ENCODE peak calls at places on chromosomes 6 and 20, in seven cellular contexts. Q is transverse colon, D is RWPE1, P is HL-60, T is pancreas, O is astrocyte, U is A673. G is an unnamed sample.
A peak's percentile ranks its signal among the peaks of the same experiment; 100 is the strongest.

GRCh38 chr6:88492824-88493223 is 326.7 kb upstream of the CNR1 start:
- DNase-seq in T (no peak), Q (no peak), P (peak; percentile 15), D (peak; percentile 26), O (peak; percentile 28), U (peak; percentile 19), G (no peak)

GRCh38 chr6:66096679-66097078 is 389.7 kb upstream of the EYS start:
- DNase-seq in P (no peak), D (no peak), T (peak; percentile 60), U (no peak), O (no peak), Q (no peak), G (no peak)

GRCh38 chr20:51641866-51642265 is 99.3 kb upstream of the NFATC2 start:
- DNase-seq in O (no peak), D (no peak), Q (no peak), U (no peak), T (no peak), P (no peak), G (no peak)

GRCh38 chr6:73579389-73579788 is 58.6 kb upstream of the EEF1A1 start:
- DNase-seq in P (peak; percentile 11), T (no peak), O (no peak), Q (no peak), D (no peak), U (no peak), G (no peak)

GRCh38 chr20:4471221-4471620 is 250.5 kb upstream of the PRND start:
- DNase-seq in P (no peak), O (peak; percentile 44), Q (no peak), U (no peak), T (no peak), D (no peak), G (no peak)

GRCh38 chr6:143128346-143129015 is 67.8 kb downstream of the AIG1 start:
- DNase-seq in P (no peak), D (no peak), U (no peak), Q (no peak), T (no peak), O (no peak), G (no peak)

GRCh38 chr6:87848616-87849015 is 146.6 kb upstream of the AKIRIN2 start:
- DNase-seq in P (no peak), D (peak; percentile 8), U (peak; percentile 34), T (no peak), O (no peak), Q (peak; percentile 31), G (no peak)

GRCh38 chr6:125906158-125906998 is 50.2 kb upstream of the HINT3 start:
- DNase-seq in U (peak; percentile 66), T (no peak), O (no peak), P (peak; percentile 60), D (no peak), Q (peak; percentile 64), G (no peak)

DNA sequence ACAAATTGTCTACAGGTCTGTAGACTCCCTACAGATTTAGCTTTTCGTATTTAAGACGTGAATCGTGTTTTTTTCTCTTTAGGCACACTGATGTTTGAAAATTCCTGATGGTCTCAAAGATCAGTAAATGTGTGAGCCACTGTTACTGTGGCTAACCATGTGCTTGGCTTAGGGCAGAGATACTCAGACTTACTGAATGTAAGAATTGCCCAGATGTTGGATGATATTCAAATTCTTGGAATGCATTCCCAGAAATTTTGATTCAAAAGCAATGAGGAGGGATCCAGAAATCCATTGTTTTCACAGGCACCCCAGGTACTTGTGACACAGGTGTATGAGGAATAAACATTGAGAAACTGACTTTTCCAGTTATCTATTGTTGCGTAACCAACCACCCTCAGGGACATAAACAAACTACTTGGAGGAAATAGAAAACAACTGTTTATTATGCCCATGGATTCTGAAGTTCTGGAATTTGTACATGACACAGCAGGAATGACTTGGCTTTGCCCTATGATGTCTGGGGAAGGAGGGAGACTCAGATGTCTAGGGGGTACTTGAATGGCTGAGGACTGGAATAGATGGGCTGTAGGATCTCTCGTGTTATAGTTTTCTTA is 339.6 kb upstream of the CITED2 start:
- DNase-seq in O (peak; percentile 23), D (peak; percentile 12), Q (no peak), U (no peak), T (no peak), P (no peak), G (no peak)
- H3K27ac ChIP-seq in O (no peak overlapping the region), D (no peak overlapping the region), Q (no peak overlapping the region), U (no peak overlapping the region), T (no peak overlapping the region), P (no peak overlapping the region), G (no peak overlapping the region)

DNA sequence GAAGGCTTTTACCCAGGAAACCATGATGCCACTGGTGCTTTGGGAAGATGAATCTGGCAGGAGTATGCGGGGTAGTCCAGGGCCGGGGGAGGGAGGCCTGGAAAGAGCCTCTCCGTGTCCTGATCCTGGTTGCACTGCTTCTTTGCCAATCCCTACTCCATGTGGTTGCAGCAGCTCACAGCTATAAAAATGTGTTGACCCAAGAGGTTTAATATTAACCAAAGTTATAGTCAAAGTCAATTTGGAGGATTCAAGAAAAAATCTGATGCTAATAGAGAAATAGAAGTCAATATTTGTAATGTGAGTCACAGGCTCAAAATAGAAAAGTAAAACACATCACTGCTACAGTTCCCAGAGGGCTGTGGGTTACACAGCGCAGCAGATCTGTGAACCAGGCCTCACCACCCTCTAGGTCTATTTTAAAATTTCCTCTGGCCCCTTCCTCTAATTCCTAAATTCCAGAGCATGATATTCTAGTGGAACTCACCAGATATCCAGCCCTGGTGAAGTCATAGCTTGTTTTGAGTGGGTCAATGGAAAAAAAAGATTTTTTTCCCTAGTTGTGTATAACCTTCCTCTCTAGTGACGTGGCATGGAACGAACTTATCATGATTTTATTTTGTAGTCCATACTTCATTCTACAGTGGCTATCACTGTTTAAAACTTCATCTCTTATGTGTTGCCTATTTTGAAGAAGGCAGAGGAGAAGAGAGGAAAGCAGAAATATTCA is 63.2 kb upstream of the BMP2 start:
- DNase-seq in O (peak; percentile 74), U (no peak), P (no peak), Q (peak; percentile 55), D (no peak), T (no peak), G (no peak)
- H3K27ac ChIP-seq in O (peak overlapping the region; percentile 88), U (no peak overlapping the region), P (no peak overlapping the region), Q (peak overlapping the region; percentile 80), D (no peak overlapping the region), T (peak overlapping the region; percentile 85), G (no peak overlapping the region)

DNA sequence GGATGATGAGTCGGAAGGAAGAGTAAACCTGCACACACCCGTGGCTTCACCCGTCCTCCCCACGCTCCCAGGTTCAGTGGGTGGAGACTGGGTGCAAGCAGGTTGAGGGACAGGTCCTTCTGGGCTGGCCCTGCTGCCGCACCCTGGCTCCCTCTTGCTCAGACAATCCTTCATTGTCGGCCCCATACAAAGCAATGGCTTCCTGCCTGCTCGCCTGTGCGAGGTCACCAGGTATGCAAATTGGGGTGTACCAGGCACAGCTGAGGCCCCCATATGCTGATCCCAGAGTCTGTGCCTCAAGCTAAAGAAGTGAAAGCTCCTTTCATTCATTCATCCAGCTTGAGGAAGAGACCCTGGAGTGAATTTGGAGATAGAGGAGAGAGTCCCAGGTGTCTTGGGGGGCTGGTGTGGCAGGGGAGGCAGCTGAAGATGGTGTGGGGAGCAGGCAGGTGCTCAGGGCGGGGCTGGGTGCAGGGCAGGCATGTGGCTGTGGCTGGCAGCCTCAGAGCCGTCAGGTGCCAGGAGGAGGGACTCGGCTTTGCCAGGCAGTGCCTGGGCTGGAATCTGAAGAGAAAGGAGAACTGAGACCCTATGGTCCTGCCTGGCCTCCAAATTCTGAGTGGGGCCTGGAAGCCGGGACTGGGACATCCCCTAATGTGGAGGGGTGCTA is 4.7 kb downstream of the SLCO4A1 start:
- DNase-seq in P (no peak), Q (peak; percentile 78), T (no peak), U (no peak), D (no peak), O (no peak), G (no peak)
- H3K27ac ChIP-seq in P (no peak overlapping the region), Q (peak overlapping the region; percentile 80), T (no peak overlapping the region), U (peak overlapping the region; percentile 48), D (peak overlapping the region; percentile 98), O (no peak overlapping the region), G (no peak overlapping the region)

GRCh38 chr20:60138263-60139127 is 180.3 kb downstream of the CDH26 start:
- DNase-seq in P (peak; percentile 86), D (peak; percentile 55), T (peak; percentile 80), O (peak; percentile 4), Q (peak; percentile 48), U (peak; percentile 85), G (no peak)
- H3K27ac ChIP-seq in P (peak overlapping the region; percentile 71), D (no peak overlapping the region), T (no peak overlapping the region), O (no peak overlapping the region), Q (no peak overlapping the region), U (peak overlapping the region; percentile 38), G (no peak overlapping the region)

DNA sequence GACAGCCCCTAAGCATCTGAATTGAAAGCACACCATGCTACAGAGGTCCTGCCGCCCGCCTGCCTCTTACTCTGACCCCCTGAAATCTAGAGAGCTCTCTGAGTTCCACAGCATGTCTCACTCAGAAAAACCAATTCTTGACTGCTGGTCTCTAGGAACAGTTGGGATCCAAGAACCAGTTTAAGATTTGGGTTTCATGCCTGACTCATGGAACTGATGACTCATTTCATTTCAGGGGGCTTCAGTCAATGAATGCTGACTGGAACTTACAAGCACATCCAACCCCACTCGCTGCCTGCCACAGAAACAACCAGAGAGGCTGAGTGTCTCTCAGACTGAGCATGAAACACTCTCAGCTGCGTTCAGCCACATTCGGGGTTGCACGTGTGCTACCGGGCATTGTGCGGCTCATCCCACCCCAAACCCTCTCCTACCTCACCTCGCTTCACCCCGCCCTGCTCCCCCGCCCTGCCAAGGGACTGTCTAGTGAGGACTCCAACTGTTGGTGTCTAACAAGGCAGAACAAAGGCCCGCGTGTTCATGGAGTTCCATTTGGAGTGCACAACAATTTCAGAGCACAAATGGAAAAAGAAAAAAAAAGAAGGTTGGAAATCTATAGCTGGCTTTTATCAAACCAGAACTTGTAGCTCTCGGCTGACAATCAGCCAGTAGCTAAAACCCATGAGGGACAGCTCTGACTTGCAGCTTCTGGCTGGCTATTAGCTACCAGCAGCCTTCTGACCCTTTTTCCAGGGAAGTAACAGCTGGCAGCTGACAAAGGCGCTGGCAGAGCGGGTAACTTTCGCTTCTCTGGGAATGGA is 20.0 kb upstream of the TRAF3IP2 start:
- DNase-seq in P (no peak), Q (no peak), T (no peak), D (no peak), U (no peak), O (peak; percentile 84), G (no peak)
- H3K27ac ChIP-seq in P (no peak overlapping the region), Q (peak overlapping the region; percentile 72), T (peak overlapping the region; percentile 2), D (peak overlapping the region; percentile 8), U (no peak overlapping the region), O (peak overlapping the region; percentile 43), G (peak overlapping the region; percentile 23)

DNA sequence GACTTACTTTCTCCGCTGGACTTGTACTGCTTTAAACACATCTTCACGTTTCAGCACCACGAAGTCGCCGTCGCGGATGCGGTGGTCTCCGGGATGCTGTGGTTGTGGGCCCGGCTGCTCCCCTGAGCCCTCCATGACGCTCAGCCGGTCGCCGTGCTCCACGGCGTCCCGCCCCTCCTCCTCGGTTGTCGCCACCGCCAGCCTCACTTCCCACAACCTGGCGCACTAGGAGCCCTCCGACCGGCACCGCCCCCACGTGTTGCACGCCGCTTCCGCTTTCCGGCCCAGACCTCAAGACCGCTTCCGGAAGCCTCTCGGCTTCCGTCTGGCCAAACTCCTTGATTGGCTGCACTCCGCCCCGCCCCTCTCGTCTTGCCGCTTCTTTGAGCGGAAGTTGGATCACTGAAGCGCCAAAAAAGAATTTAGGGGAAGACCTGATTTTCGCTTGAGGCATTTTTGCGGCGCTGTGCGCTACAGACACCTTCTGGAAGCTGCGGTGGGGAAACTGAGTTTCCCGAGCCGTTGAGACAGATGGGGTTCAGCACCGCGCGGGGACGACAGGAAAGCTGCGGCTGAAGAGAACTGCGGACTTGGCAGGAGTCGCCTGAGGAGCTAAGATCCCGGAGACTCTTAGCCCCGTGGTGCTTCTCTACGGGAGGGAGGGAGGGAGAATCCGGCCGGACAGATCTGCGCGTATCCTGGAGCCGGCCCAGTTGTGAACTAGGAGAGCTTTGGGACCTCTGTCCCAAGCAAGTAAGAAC is at the start of the genes MCM8 and TRMT6:
- DNase-seq in T (peak; percentile 96), Q (peak; percentile 97), D (peak; percentile 93), O (peak; percentile 93), P (peak; percentile 99), U (peak; percentile 99), G (peak; percentile 92)
- H3K27ac ChIP-seq in T (peak within 1 kb of the TSS; percentile 56), Q (peak within 1 kb of the TSS; percentile 90), D (peak within 1 kb of the TSS; percentile 92), O (peak within 1 kb of the TSS; percentile 73), P (peak within 1 kb of the TSS; percentile 62), U (peak within 1 kb of the TSS; percentile 85), G (peak within 1 kb of the TSS; percentile 58)